ENCODE peak calls at places on chromosomes 16 and 17, in four cellular contexts. S is OCI-M1; O is activated CD4-positive, alpha-beta T cell treated with anti-CD3 and anti-CD28 coated beads for 36 hours; J is NCI-H1092. T is an unnamed sample.

GRCh38 chr17:29838961-29839360 is 91.1 kb downstream of the SSH2 start:
- DNase-seq in S (no peak), O (no peak), J (no peak), T (no peak)

GRCh38 chr17:57773557-57773956 is 28.5 kb upstream of the CCDC182 start:
- DNase-seq in S (no peak), O (no peak), J (no peak), T (no peak)

GRCh38 chr17:43546317-43547188 is at the start of gene ETV4:
- DNase-seq in S (peak), O (peak), J (peak), T (peak)

GRCh38 chr16:74698220-74698619 is 2.4 kb downstream of the MLKL start:
- DNase-seq in S (peak), O (no peak), J (no peak), T (no peak)

GRCh38 chr17:77821114-77821513 is 137.4 kb upstream of the TNRC6C start:
- DNase-seq in S (peak), O (no peak), J (peak), T (no peak)

GRCh38 chr16:1597154-1597553 is 14.7 kb downstream of the IFT140 start:
- DNase-seq in S (no peak), O (no peak), J (no peak), T (no peak)

GRCh38 chr16:17377360-17378324 is 93.1 kb downstream of the XYLT1 start:
- DNase-seq in S (no peak), O (no peak), J (no peak), T (peak)

GRCh38 chr16:4244254-4244812 is 2.5 kb upstream of the SRL start:
- DNase-seq in S (peak), O (no peak), J (no peak), T (no peak)

GRCh38 chr17:41801374-41802062 is 10.2 kb downstream of the P3H4 start:
- DNase-seq in S (peak), O (peak), J (peak), T (peak)

GRCh38 chr16:73572135-73572534 is 524.2 kb upstream of the ZFHX3 start:
- DNase-seq in S (no peak), O (no peak), J (no peak), T (no peak)

GRCh38 chr17:34443832-34444469 is 80.9 kb upstream of the CCL1 start:
- DNase-seq in S (peak), O (peak), J (peak), T (no peak)

GRCh38 chr17:73489333-73489732 is 154.9 kb downstream of the SDK2 start:
- DNase-seq in S (no peak), O (no peak), J (no peak), T (no peak)

GRCh38 chr17:78896834-78897638 is 6.0 kb downstream of the CEP295NL start:
- DNase-seq in S (no peak), O (no peak), J (no peak), T (no peak)

GRCh38 chr17:6927290-6927844 is 68.5 kb upstream of the ALOX12 start:
- DNase-seq in S (peak), O (no peak), J (no peak), T (peak)

GRCh38 chr17:77124192-77124908 is 16.4 kb upstream of the SEC14L1 start:
- DNase-seq in S (no peak), O (no peak), J (no peak), T (no peak)

GRCh38 chr17:50662632-50663225 is 28.0 kb downstream of the ABCC3 start:
- DNase-seq in S (no peak), O (no peak), J (no peak), T (no peak)

GRCh38 chr17:14301761-14302401 is 1.0 kb downstream of the HS3ST3B1 start:
- DNase-seq in S (no peak), O (peak), J (no peak), T (no peak)

T was measured in AG08395.